ENCODE peak calls at places on chromosome 19, in five cellular contexts. J, P, Z, E and N are unnamed samples.

GRCh38 chr19:14091086-14091884 is 734 bp upstream of the SAMD1 start:
- DNase-seq in J (no peak), P (no peak), Z (peak), E (peak), N (no peak)

GRCh38 chr19:16199275-16199932 is 1.7 kb downstream of the AP1M1 start:
- DNase-seq in J (no peak), P (no peak), Z (peak), E (no peak), N (no peak)

GRCh38 chr19:41554902-41555301 is 21.1 kb upstream of the CEACAM21 start:
- DNase-seq in J (no peak), P (no peak), Z (no peak), E (no peak), N (no peak)

GRCh38 chr19:12837225-12837624 is 1.1 kb upstream of the MAST1 start:
- DNase-seq in J (no peak), P (no peak), Z (no peak), E (no peak), N (no peak)

GRCh38 chr19:41904118-41904870 is 21.3 kb downstream of the ARHGEF1 start:
- DNase-seq in J (no peak), P (no peak), Z (peak), E (no peak), N (no peak)

GRCh38 chr19:45730389-45731288 is at the start of gene FBXO46:
- DNase-seq in J (peak), P (peak), Z (peak), E (peak), N (peak)

GRCh38 chr19:9913237-9914000 is 22.9 kb downstream of the OLFM2 start:
- DNase-seq in J (no peak), P (peak), Z (peak), E (no peak), N (no peak)

GRCh38 chr19:51702103-51702753 is 9.1 kb downstream of the SPACA6 start:
- DNase-seq in J (no peak), P (peak), Z (peak), E (peak), N (no peak)

GRCh38 chr19:40565910-40566495 is 10.7 kb upstream of the SHKBP1 start:
- DNase-seq in J (no peak), P (no peak), Z (no peak), E (no peak), N (no peak)

GRCh38 chr19:4933528-4933927 is 24.2 kb downstream of the UHRF1 start:
- DNase-seq in J (no peak), P (no peak), Z (no peak), E (no peak), N (no peak)

GRCh38 chr19:37227996-37228395 is 10.0 kb downstream of the ZNF383 start:
- DNase-seq in J (no peak), P (peak), Z (no peak), E (no peak), N (no peak)

GRCh38 chr19:15701757-15702589 is 25.9 kb upstream of the OR10H2 start:
- DNase-seq in J (no peak), P (no peak), Z (no peak), E (no peak), N (no peak)

GRCh38 chr19:12580180-12580694 is 29.0 kb upstream of the ZNF564 start:
- DNase-seq in J (no peak), P (no peak), Z (no peak), E (peak), N (peak)

GRCh38 chr19:12969292-12969988 is at the start of gene DAND5:
- DNase-seq in J (no peak), P (no peak), Z (no peak), E (no peak), N (no peak)

GRCh38 chr19:8307400-8307964 is 676 bp downstream of the CD320 start:
- DNase-seq in J (no peak), P (no peak), Z (no peak), E (no peak), N (no peak)

GRCh38 chr19:38384209-38385027 is 3.4 kb downstream of the GGN start:
- DNase-seq in J (no peak), P (peak), Z (no peak), E (no peak), N (no peak)

GRCh38 chr19:5891938-5892771 is 11.4 kb downstream of the NDUFA11 start:
- DNase-seq in J (no peak), P (peak), Z (no peak), E (peak), N (no peak)

GRCh38 chr19:6481541-6482342 is at the start of gene DENND1C:
- DNase-seq in J (no peak), P (peak), Z (no peak), E (no peak), N (no peak)

GRCh38 chr19:58196911-58197616 is 14.2 kb downstream of the ZNF274 start:
- DNase-seq in J (no peak), P (peak), Z (no peak), E (peak), N (no peak)

GRCh38 chr19:49119411-49120324 is at the start of gene PPFIA3:
- DNase-seq in J (no peak), P (peak), Z (peak), E (peak), N (no peak)

GRCh38 chr19:28456264-28456663 is 756.7 kb downstream of the UQCRFS1 start:
- DNase-seq in J (no peak), P (no peak), Z (no peak), E (no peak), N (no peak)

GRCh38 chr19:48683349-48683748 is 10.5 kb upstream of the NTN5 start:
- DNase-seq in J (no peak), P (no peak), Z (no peak), E (peak), N (no peak)

GRCh38 chr19:41156207-41156606 is 36.8 kb upstream of the CYP2S1 start:
- DNase-seq in J (no peak), P (no peak), Z (no peak), E (no peak), N (no peak)

GRCh38 chr19:28793391-28794168 is 419.4 kb downstream of the UQCRFS1 start:
- DNase-seq in J (no peak), P (peak), Z (no peak), E (no peak), N (no peak)

GRCh38 chr19:52646571-52647222 is 8.5 kb upstream of the ZNF83 start:
- DNase-seq in J (no peak), P (no peak), Z (no peak), E (peak), N (no peak)

GRCh38 chr19:11130824-11131455 is 24.6 kb downstream of the SPC24 start:
- DNase-seq in J (peak), P (peak), Z (peak), E (peak), N (no peak)

GRCh38 chr19:28569132-28570114 is 643.5 kb downstream of the UQCRFS1 start:
- DNase-seq in J (no peak), P (no peak), Z (no peak), E (no peak), N (no peak)

GRCh38 chr19:4064551-4065260 is 2.0 kb downstream of the ZBTB7A start:
- DNase-seq in J (no peak), P (peak), Z (peak), E (no peak), N (no peak)

GRCh38 chr19:17950310-17951150 is 16.4 kb upstream of the KCNN1 start:
- DNase-seq in J (no peak), P (peak), Z (no peak), E (no peak), N (no peak)

GRCh38 chr19:17948967-17949930 is 16.4 kb downstream of the CCDC124 start:
- DNase-seq in J (no peak), P (no peak), Z (no peak), E (no peak), N (no peak)

GRCh38 chr19:17948474-17948966 is 15.7 kb downstream of the CCDC124 start:
- DNase-seq in J (no peak), P (no peak), Z (no peak), E (no peak), N (no peak)

GRCh38 chr19:17951151-17952040 is 15.5 kb upstream of the KCNN1 start:
- DNase-seq in J (no peak), P (peak), Z (no peak), E (no peak), N (no peak)

DNA sequence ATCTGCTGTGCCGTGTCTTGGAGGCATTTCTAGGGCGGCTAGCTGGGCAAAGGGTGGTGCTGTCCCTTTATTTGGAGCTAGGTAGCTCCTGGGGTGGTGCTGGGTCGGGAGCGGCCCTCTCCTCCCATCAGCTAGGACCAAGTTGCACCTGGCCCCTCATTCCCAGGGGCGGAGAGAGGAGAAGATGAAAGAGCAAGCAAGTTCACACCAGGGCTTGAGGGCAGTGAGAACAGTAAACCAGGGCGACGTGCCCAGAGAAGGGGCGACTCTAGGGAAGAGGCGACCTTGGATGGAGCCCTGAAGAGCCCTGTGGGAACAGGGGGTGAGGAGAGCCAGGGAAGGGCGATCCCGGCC is 17.0 kb upstream of the KCNN1 start:
- DNase-seq in J (no peak), P (no peak), Z (no peak), E (no peak), N (no peak)
- H3K4me3 ChIP-seq in J (no peak), P (peak), Z (no peak), E (no peak), N (no peak)

DNA sequence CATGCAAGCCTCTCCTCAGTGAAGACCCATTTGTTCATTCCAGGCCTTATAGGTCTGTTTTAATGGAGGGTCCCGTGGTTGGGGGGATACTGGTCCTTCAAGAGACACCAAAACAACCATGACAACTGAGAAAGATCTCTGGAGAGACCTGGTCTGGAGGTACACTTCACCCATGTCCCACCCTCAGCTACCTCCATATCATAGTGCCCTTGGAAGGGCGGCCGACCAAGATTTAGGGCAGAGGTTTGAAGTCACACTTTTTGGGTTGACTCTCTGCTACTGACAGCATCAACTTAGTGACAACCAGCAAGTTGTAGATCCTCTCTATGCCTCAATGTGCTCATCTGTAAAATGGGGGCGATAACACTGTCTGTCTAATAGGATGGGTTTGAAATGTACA is 177.3 kb downstream of the TSHZ3 start:
- DNase-seq in J (no peak), P (no peak), Z (no peak), E (no peak), N (no peak)
- TF ChIP-seq CTCF in J (no peak), P (no peak), Z (no peak), E (no peak), N (no peak)

GRCh38 chr19:35775046-35775297 is 392 bp upstream of the ARHGAP33 start:
- DNase-seq in J (no peak), P (no peak), Z (peak), E (no peak), N (no peak)
- H3K4me3 ChIP-seq in J (peak), P (peak), Z (peak), E (no peak), N (peak)

GRCh38 chr19:21260164-21260847 is 68.9 kb downstream of the ZNF708 start:
- DNase-seq in J (no peak), P (no peak), Z (no peak), E (no peak), N (no peak)

GRCh38 chr19:21256722-21257121 is 72.5 kb downstream of the ZNF708 start:
- DNase-seq in J (no peak), P (peak), Z (no peak), E (peak), N (no peak)
- TF ChIP-seq CTCF in J (no peak), P (peak), Z (peak), E (peak), N (peak)

DNA sequence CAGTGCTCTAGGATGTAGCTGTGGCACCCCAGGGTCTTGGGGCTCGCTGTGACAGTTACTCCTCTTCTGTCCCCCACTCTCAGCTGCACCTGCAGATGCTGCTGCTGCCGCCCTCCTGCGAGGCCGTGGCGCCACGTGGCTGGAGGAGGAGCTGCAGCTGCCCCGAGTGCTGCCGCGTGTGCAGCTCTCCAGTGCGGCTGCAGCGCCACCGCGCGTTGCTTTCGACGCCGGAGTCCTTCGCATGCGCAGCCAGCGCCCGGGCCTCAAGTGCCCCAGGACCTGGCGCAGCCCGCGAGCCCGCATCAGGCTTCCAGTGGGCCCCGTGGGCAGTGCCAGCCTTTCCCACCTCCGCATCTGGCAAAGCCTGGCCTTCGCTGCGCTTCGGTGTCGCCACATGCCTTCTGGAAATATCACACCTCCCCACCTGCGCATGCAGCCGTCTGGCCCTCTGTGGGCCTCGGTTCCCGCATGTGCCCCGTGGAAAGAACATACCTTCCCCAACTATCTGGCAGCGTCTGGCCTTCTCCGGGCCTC is 692 bp upstream of the ZNF580 start:
- DNase-seq in J (no peak), P (no peak), Z (peak), E (peak), N (no peak)
- H3K4me3 ChIP-seq in J (peak), P (peak), Z (peak), E (peak), N (peak)